ENCODE peak calls at places on chromosome 13, in four cellular contexts. T is K562, Z is HepG2, Q is GM12878. P is an unnamed sample.
A peak's percentile ranks its signal among the peaks of the same experiment; 100 is the strongest.

GRCh38 chr13:26616126-26616525 is 58.6 kb downstream of the WASF3 start:
- DNase-seq in T (no peak), Z (no peak), Q (no peak), P (no peak)

GRCh38 chr13:63050287-63050686 is 1634.6 kb upstream of the PCDH20 start:
- DNase-seq in T (no peak), Z (no peak), Q (no peak), P (no peak)

GRCh38 chr13:68428292-68428691 is 1198.2 kb upstream of the PCDH9 start:
- DNase-seq in T (no peak), Z (peak; percentile 6), Q (no peak), P (no peak)

GRCh38 chr13:95049772-95050171 is 251.5 kb downstream of the ABCC4 start:
- DNase-seq in T (no peak), Z (no peak), Q (no peak), P (no peak)

GRCh38 chr13:74070065-74070464 is 64.1 kb downstream of the KLF12 start:
- DNase-seq in T (no peak), Z (no peak), Q (peak; percentile 8), P (no peak)

GRCh38 chr13:43984292-43984691 is 104.6 kb downstream of the LACC1 start:
- DNase-seq in T (no peak), Z (no peak), Q (no peak), P (no peak)

GRCh38 chr13:27783111-27783510 is 9.2 kb upstream of the GSX1 start:
- DNase-seq in T (peak; percentile 3), Z (peak; percentile 14), Q (no peak), P (peak; percentile 9)

GRCh38 chr13:49071341-49071937 is 95.7 kb downstream of the FNDC3A start:
- DNase-seq in T (no peak), Z (no peak), Q (no peak), P (no peak)

GRCh38 chr13:46179576-46180368 is 2.2 kb downstream of the LCP1 start:
- DNase-seq in T (peak; percentile 50), Z (no peak), Q (no peak), P (no peak)

GRCh38 chr13:76879876-76880270 is 6.3 kb downstream of the KCTD12 start:
- DNase-seq in T (no peak), Z (no peak), Q (no peak), P (no peak)

GRCh38 chr13:61316647-61317046 is 99.0 kb downstream of the PCDH20 start:
- DNase-seq in T (no peak), Z (no peak), Q (no peak), P (no peak)

GRCh38 chr13:96214804-96215445 is 125.0 kb downstream of the HS6ST3 start:
- DNase-seq in T (peak; percentile 1), Z (no peak), Q (no peak), P (peak; percentile 3)

GRCh38 chr13:101875717-101876393 is 423.4 kb downstream of the ITGBL1 start:
- DNase-seq in T (no peak), Z (peak; percentile 93), Q (no peak), P (no peak)

DNA sequence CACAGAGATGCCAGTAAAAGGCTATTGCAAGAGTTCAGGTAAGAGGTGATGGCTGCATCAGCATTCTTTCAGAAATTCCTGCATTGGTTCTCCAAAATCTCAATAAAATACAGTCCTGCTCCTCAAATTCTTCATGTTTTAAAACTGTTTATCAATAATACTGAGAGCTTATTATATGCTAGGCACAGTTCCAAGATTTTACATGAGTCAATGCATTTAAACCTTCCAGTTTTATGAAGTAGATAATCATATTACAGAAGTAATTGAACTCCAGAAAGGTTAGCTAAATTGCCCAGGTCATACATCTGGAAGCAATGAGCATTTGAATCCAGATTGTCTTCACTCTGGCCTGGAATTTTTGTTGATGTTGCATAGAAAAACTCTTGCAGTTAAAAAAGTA is 282.9 kb upstream of the SLITRK6 start:
- DNase-seq in T (no peak), Z (no peak), Q (no peak), P (no peak)
- TF ChIP-seq MAX in T (no peak), Z (no peak), Q (no peak), P (no peak)

GRCh38 chr13:112532837-112533745 is 54.9 kb downstream of the TUBGCP3 start:
- DNase-seq in T (no peak), Z (no peak), Q (no peak), P (no peak)
- TF ChIP-seq BHLHE40 in T (no peak), Z (no peak), Q (no peak), P (no peak)

DNA sequence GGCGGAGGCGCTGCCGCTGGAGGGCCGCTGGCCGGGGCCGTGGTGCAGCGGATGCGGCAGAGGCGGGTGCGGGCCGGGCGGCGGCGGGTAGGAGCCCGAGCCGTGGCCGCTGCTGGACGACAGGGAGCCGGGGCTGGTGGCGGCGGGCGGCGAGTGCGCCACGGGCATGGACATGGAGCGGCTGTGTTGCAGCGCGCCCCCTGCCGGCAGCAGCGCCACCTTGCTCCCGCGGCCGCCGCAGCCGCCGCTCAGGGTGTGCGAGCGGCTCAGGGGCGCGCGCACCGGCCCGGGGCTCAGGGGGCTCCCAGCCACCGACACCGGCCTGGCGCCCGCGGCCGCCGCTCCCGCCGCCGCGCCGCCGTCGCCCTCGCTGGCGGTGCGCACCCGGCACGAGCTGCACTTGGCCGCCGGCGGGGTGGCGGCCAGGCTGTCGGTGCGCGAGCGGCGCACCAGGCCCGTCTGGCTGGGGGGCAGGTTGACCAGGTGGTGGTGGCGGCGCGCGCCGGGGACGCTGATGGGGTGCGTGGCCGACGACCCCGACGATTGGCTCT is 1.7 kb downstream of the IRS2 start:
- DNase-seq in T (no peak), Z (no peak), Q (no peak), P (peak; percentile 79)
- TF ChIP-seq POLR2A in T (no peak), Z (no peak), Q (no peak), P (no peak)

GRCh38 chr13:31870511-31870910 is 131.2 kb downstream of the RXFP2 start:
- DNase-seq in T (no peak), Z (no peak), Q (no peak), P (no peak)
- TF ChIP-seq MAX in T (no peak), Z (no peak), Q (no peak), P (no peak)

GRCh38 chr13:39538826-39539555 is 64.0 kb downstream of the LHFPL6 start:
- DNase-seq in T (no peak), Z (no peak), Q (no peak), P (no peak)
- TF ChIP-seq BHLHE40 in T (no peak), Z (no peak), Q (no peak), P (no peak)

GRCh38 chr13:30616927-30617314 is 799 bp upstream of the USPL1 start:
- DNase-seq in T (peak; percentile 82), Z (peak; percentile 90), Q (peak; percentile 61), P (peak; percentile 88)
- TF ChIP-seq POLR2A in T (peak; percentile 86), Z (peak; percentile 50), Q (peak; percentile 19), P (peak; percentile 66)

GRCh38 chr13:71210861-71211260 is 656.1 kb downstream of the DACH1 start:
- DNase-seq in T (no peak), Z (no peak), Q (no peak), P (no peak)
- TF ChIP-seq MAX in T (no peak), Z (no peak), Q (no peak), P (no peak)

GRCh38 chr13:107721436-107721835 is 493.9 kb downstream of the LIG4 start:
- DNase-seq in T (no peak), Z (no peak), Q (no peak), P (no peak)
- TF ChIP-seq BHLHE40 in T (no peak), Z (no peak), Q (no peak), P (no peak)

GRCh38 chr13:24159362-24159761 is 1.2 kb upstream of the SPATA13 start:
- DNase-seq in T (no peak), Z (no peak), Q (no peak), P (no peak)

GRCh38 chr13:24159921-24160324 is 597 bp upstream of the SPATA13 start:
- DNase-seq in T (no peak), Z (no peak), Q (no peak), P (peak; percentile 11)

GRCh38 chr13:24162604-24163003 is 2.1 kb downstream of the SPATA13 start:
- DNase-seq in T (no peak), Z (no peak), Q (no peak), P (no peak)

GRCh38 chr13:24161980-24162517 is 1.5 kb downstream of the SPATA13 start:
- DNase-seq in T (no peak), Z (no peak), Q (no peak), P (no peak)

GRCh38 chr13:24161010-24161775 is 673 bp downstream of the SPATA13 start:
- DNase-seq in T (no peak), Z (peak; percentile 55), Q (no peak), P (no peak)
- TF ChIP-seq POLR2A in T (no peak), Z (no peak), Q (no peak), P (no peak)

GRCh38 chr13:33363328-33363727 is 77.8 kb upstream of the STARD13 start:
- DNase-seq in T (no peak), Z (no peak), Q (peak; percentile 23), P (no peak)
- TF ChIP-seq MAX in T (no peak), Z (no peak), Q (no peak), P (no peak)